ENCODE peak calls at places on chromosome 10, in ten cellular contexts. C is tibial artery, M is aorta, G is PC-3, W is adrenal gland, E is neuronal stem cell, J is uterus, N is Panc1, Y is colonic mucosa, Q is heart left ventricle. X is an unnamed sample. For H3K27me3 and H3K4me1, the result is how much of the 10 kb centered on the place peaks cover.

GRCh38 chr10:88386878-88387773 is 196.0 kb downstream of the RNLS start:
- DNase-seq in C (no peak), E (peak), Q (no peak), Y (peak), W (peak), M (no peak), G (no peak), J (peak), N (no peak), X (peak)

GRCh38 chr10:30821994-30822692 is 192.6 kb upstream of the LYZL2 start:
- DNase-seq in Y (no peak), E (no peak), G (no peak), C (peak), Q (no peak), N (no peak), W (no peak), J (no peak), M (no peak), X (no peak)

GRCh38 chr10:71737356-71738172 is 18.0 kb upstream of the C10orf105 start:
- DNase-seq in G (no peak), M (no peak), N (no peak), C (no peak), Q (no peak), E (no peak), J (no peak), Y (peak), W (no peak), X (no peak)

GRCh38 chr10:97875391-97875790 is 25.7 kb downstream of the GOLGA7B start:
- DNase-seq in Y (no peak), Q (no peak), G (no peak), J (no peak), E (no peak), W (no peak), C (peak), M (peak), N (no peak), X (peak)

GRCh38 chr10:97464226-97464625 is 18.3 kb downstream of the ZDHHC16 start:
- DNase-seq in Q (no peak), C (no peak), J (no peak), M (no peak), E (no peak), N (no peak), W (no peak), G (no peak), Y (no peak), X (no peak)

GRCh38 chr10:103610921-103611511 is 117.5 kb downstream of the NEURL1 start:
- DNase-seq in J (no peak), Y (no peak), E (no peak), C (no peak), N (no peak), M (no peak), G (no peak), Q (peak), W (no peak), X (peak)

GRCh38 chr10:73744690-73744994 is 470 bp downstream of the SEC24C start:
- DNase-seq in M (peak), Q (no peak), C (peak), W (peak), Y (peak), E (no peak), N (no peak), G (peak), J (no peak), X (peak)

GRCh38 chr10:16594106-16594505 is 72.4 kb upstream of the C1QL3 start:
- DNase-seq in W (no peak), N (no peak), G (no peak), Y (no peak), Q (no peak), E (no peak), J (no peak), M (no peak), C (no peak), X (peak)

GRCh38 chr10:84440781-84441180 is 112.4 kb downstream of the CCSER2 start:
- DNase-seq in J (no peak), M (no peak), E (no peak), W (no peak), Q (no peak), Y (no peak), N (no peak), G (no peak), C (no peak), X (no peak)

GRCh38 chr10:35352508-35352907 is 16.2 kb downstream of the CCNY start:
- DNase-seq in E (no peak), J (no peak), Q (no peak), C (no peak), G (no peak), Y (no peak), W (no peak), M (no peak), N (no peak), X (no peak)

GRCh38 chr10:123359539-123359938 is 205.3 kb downstream of the BUB3 start:
- DNase-seq in W (no peak), J (no peak), C (no peak), G (no peak), Q (no peak), Y (no peak), M (no peak), E (no peak), N (no peak), X (no peak)

GRCh38 chr10:89184638-89185037 is 22.5 kb downstream of the CH25H start:
- DNase-seq in G (no peak), J (no peak), Q (no peak), N (no peak), M (no peak), Y (no peak), E (no peak), W (no peak), C (no peak), X (no peak)

GRCh38 chr10:26269754-26270153 is 53.2 kb downstream of the GAD2 start:
- DNase-seq in Y (no peak), N (peak), E (peak), W (no peak), C (no peak), G (peak), M (no peak), J (no peak), Q (no peak), X (no peak)

GRCh38 chr10:90587081-90587491 is 270.8 kb downstream of the HTR7 start:
- DNase-seq in N (no peak), M (no peak), Q (no peak), E (no peak), Y (no peak), W (peak), C (no peak), J (no peak), G (peak), X (no peak)

GRCh38 chr10:29771376-29771775 is 136.6 kb upstream of the SVIL start:
- DNase-seq in Q (no peak), J (no peak), G (no peak), E (no peak), M (no peak), W (no peak), N (no peak), C (no peak), Y (no peak), X (no peak)

GRCh38 chr10:35340975-35341374 is 4.7 kb downstream of the CCNY start:
- DNase-seq in E (no peak), G (peak), J (no peak), M (no peak), C (no peak), W (peak), Y (no peak), Q (no peak), N (no peak), X (peak)

GRCh38 chr10:18005781-18006456 is 54.2 kb downstream of the SLC39A12 start:
- DNase-seq in G (peak), C (no peak), W (peak), J (no peak), Q (no peak), M (no peak), E (no peak), Y (no peak), N (no peak), X (no peak)

DNA sequence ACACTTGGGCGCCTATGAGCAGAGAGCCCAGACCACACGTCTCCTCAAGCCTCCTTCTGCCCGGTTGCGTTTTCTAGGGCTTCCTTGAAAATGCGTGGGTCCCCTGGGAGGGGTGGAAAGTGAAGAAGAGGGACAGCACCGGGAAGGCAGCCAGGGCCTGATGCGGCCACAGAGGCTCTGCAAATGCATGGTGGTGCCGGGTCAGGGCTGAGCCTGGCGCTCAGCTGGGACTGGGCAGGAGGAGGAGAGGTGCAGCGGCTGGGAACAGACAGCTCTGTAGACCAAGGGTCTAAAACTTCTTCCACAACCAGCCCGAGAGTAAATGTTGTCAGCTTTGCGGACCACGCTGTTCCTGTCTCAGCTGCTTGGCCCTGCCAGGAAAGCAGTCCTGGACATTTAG is 1.6 kb downstream of the DPYSL4 start:
- DNase-seq in M (no peak), C (no peak), E (no peak), W (no peak), N (no peak), J (no peak), G (no peak), Q (peak), Y (no peak), X (peak)
- H3K27me3 ChIP-seq in M (under half), C (half or more), E (under half), W (under half), N (under half), J (under half), G (under half), Q (under half), Y (under half), X (under half)

GRCh38 chr10:113300628-113301027 is 252.2 kb upstream of the HABP2 start:
- DNase-seq in M (no peak), Y (no peak), E (no peak), N (no peak), C (no peak), G (no peak), J (no peak), W (no peak), Q (no peak), X (no peak)
- H3K4me1 ChIP-seq in M (under half), Y (under half), E (under half), N (under half), C (under half), G (under half), J (under half), W (under half), Q (under half), X (under half)

DNA sequence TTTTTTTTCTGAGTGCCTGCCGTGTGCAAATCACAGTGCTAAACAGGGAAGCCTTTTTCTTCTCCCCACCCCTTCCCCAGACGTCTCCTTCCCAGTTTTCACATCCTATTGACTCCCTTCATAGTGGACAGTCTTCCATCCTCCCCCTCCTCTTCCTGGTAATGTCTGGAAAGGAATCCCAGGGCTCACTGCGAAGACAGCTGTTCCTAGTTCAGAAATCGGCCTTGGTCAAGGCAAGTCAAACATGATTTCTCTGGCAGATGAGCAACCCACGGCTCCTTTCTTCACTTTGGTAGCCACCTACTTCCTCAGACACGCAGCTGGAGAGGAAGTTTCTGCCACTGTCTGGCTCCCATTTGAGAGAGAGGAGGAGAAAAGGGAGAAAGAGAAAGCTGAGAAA is 4.8 kb upstream of the CELF2 start:
- DNase-seq in G (no peak), E (no peak), C (no peak), M (no peak), Q (no peak), Y (no peak), J (no peak), W (no peak), N (no peak), X (no peak)
- H3K27me3 ChIP-seq in G (under half), E (under half), C (under half), M (under half), Q (under half), Y (under half), J (under half), W (under half), N (under half), X (under half)

DNA sequence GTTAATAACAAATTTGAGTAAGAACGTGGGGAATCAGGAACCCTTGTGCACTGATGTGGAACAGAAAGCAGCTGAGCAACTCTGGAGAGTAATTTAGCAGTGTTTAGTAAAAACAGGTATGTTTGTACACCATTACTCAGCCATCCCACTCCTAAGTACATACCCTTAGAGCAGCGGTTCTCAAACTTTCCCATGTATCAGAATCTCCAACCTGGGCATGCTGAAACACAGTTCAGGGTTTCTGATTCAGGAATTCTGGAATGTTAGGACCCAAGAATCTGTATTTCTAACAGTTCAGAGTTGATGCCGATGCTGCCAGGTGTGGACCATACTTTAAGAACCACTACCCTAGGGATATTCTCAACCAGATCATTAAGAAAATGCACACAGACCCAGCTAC is 5.1 kb downstream of the SGMS1 start:
- DNase-seq in Q (no peak), W (no peak), G (peak), Y (no peak), C (no peak), N (no peak), E (no peak), J (no peak), M (no peak), X (no peak)
- H3K4me1 ChIP-seq in Q (half or more), W (under half), G (under half), Y (under half), C (under half), N (under half), E (under half), J (under half), M (under half), X (under half)

DNA sequence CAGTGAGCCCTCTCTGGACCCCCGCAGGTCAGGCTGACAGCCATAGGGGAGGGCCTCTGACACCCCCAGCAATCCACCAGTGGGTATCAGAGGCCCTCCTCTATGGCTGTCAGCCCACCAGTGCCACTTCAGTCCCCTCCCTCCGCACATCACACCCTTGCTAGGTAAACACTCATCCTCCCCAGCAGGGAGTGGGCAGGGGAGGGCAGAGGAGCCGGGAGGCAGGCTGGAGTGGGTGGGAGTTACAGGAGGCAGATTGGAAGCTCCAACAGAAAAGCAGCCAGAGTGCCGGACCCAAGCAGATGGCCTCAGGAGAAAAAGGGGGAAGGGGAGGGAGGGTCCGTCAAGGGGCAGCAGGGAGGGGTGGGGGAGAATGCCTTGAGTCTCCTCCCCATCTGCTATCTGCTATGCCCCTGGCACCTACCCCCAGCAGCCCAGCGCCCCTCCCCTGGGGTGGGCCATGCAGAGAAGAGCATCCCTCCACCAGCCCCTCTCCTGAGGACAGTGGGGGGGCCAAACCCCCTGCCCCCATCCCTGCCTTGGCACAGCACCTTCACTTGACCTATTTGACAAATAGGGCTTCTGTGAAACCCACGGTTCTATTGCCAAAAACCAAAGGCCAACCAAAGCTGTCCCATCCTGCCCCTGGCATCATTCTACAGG is 2.4 kb downstream of the RASGEF1A start:
- DNase-seq in M (peak), Q (no peak), C (no peak), J (no peak), G (no peak), N (no peak), Y (no peak), E (no peak), W (no peak), X (no peak)
- H3K27me3 ChIP-seq in M (under half), Q (half or more), C (half or more), J (under half), G (half or more), N (under half), Y (under half), E (under half), W (under half), X (under half)

GRCh38 chr10:119893845-119894427 is 1.4 kb downstream of the SEC23IP start:
- DNase-seq in Y (no peak), E (no peak), G (no peak), J (no peak), M (no peak), N (no peak), C (no peak), Q (no peak), W (no peak), X (no peak)
- H3K4me1 ChIP-seq in Y (under half), E (under half), G (under half), J (under half), M (under half), N (under half), C (under half), Q (under half), W (under half), X (under half)

GRCh38 chr10:45425628-45426563 is 51.9 kb downstream of the ALOX5 start:
- DNase-seq in C (no peak), M (no peak), E (no peak), N (no peak), Y (no peak), J (no peak), W (no peak), G (peak), Q (no peak), X (peak)
- H3K27me3 ChIP-seq in C (under half), M (under half), E (under half), N (under half), Y (under half), J (under half), W (under half), G (under half), Q (under half), X (under half)

GRCh38 chr10:63711361-63711760 is 190.2 kb downstream of the REEP3 start:
- DNase-seq in J (no peak), N (no peak), M (no peak), Q (peak), Y (no peak), W (no peak), E (no peak), C (peak), G (peak), X (peak)
- H3K4me1 ChIP-seq in J (under half), N (half or more), M (under half), Q (half or more), Y (under half), W (under half), E (under half), C (under half), G (half or more), X (under half)